ENCODE peak calls at places on chromosome 1, in six cellular contexts. S is Calu3, J is WTC11, X is germinal center, D is H54, A is iris pigment epithelial cell. V is an unnamed sample.

GRCh38 chr1:5815716-5816115 is 176.5 kb downstream of the NPHP4 start:
- DNase-seq in S (no peak), J (no peak), X (no peak), D (no peak), A (no peak), V (no peak)

GRCh38 chr1:93715529-93716126 is 34.0 kb upstream of the BCAR3 start:
- DNase-seq in S (no peak), J (no peak), X (no peak), D (no peak), A (no peak), V (no peak)

GRCh38 chr1:22562584-22563551 is at the start of gene EPHA8:
- DNase-seq in S (no peak), J (peak; percentile 22), X (no peak), D (no peak), A (no peak), V (no peak)

GRCh38 chr1:3372317-3372716 is 82.1 kb upstream of the ARHGEF16 start:
- DNase-seq in S (no peak), J (no peak), X (no peak), D (no peak), A (no peak), V (no peak)

GRCh38 chr1:156750932-156751723 is at the start of gene HDGF:
- DNase-seq in S (peak; percentile 71), J (peak; percentile 70), X (peak; percentile 52), D (no peak), A (peak; percentile 38), V (peak; percentile 87)

GRCh38 chr1:174953657-174954435 is 45.9 kb upstream of the CACYBP start:
- DNase-seq in S (no peak), J (no peak), X (no peak), D (no peak), A (no peak), V (no peak)

GRCh38 chr1:115052454-115053083 is 22.9 kb downstream of the TSHB start:
- DNase-seq in S (peak; percentile 58), J (peak; percentile 73), X (peak; percentile 57), D (no peak), A (peak; percentile 44), V (no peak)

GRCh38 chr1:6137758-6138157 is 42.4 kb downstream of the CHD5 start:
- DNase-seq in S (no peak), J (peak; percentile 26), X (no peak), D (no peak), A (no peak), V (no peak)

GRCh38 chr1:183942933-183943693 is 94.4 kb downstream of the COLGALT2 start:
- DNase-seq in S (peak; percentile 41), J (no peak), X (no peak), D (peak; percentile 65), A (peak; percentile 99), V (no peak)

V was measured in vagina.